ENCODE peak calls at places on chromosome 3, in four cellular contexts. One of them, this sample, is unnamed.

GRCh38 chr3:159830523-159831151 is 158.0 kb upstream of the IL12A start:
- DNase-seq in NCI-H2227 treated with DMSO at 0.1 percent for 48 hours: no peak
- DNase-seq in HT1080: peak
- DNase-seq in GDM1: peak
- DNase-seq in this sample: no peak

GRCh38 chr3:196660381-196661166 is 21.1 kb downstream of the NRROS start:
- DNase-seq in NCI-H2227 treated with DMSO at 0.1 percent for 48 hours: no peak
- DNase-seq in HT1080: no peak
- DNase-seq in GDM1: no peak
- DNase-seq in this sample: no peak

GRCh38 chr3:74420538-74421128 is 193.8 kb downstream of the CNTN3 start:
- DNase-seq in NCI-H2227 treated with DMSO at 0.1 percent for 48 hours: no peak
- DNase-seq in HT1080: no peak
- DNase-seq in GDM1: no peak
- DNase-seq in this sample: no peak

GRCh38 chr3:48434591-48435222 is 4.8 kb upstream of the PLXNB1 start:
- DNase-seq in NCI-H2227 treated with DMSO at 0.1 percent for 48 hours: no peak
- DNase-seq in HT1080: no peak
- DNase-seq in GDM1: no peak
- DNase-seq in this sample: no peak

GRCh38 chr3:64549869-64550268 is 137.9 kb downstream of the ADAMTS9 start:
- DNase-seq in NCI-H2227 treated with DMSO at 0.1 percent for 48 hours: no peak
- DNase-seq in HT1080: no peak
- DNase-seq in GDM1: no peak
- DNase-seq in this sample: no peak

GRCh38 chr3:105564546-105565288 is 198.0 kb downstream of the ALCAM start:
- DNase-seq in NCI-H2227 treated with DMSO at 0.1 percent for 48 hours: no peak
- DNase-seq in HT1080: no peak
- DNase-seq in GDM1: no peak
- DNase-seq in this sample: no peak

GRCh38 chr3:39154323-39155021 is 1.1 kb upstream of the CSRNP1 start:
- DNase-seq in NCI-H2227 treated with DMSO at 0.1 percent for 48 hours: no peak
- DNase-seq in HT1080: no peak
- DNase-seq in GDM1: no peak
- DNase-seq in this sample: no peak

GRCh38 chr3:193730498-193730897 is 137.5 kb downstream of the OPA1 start:
- DNase-seq in NCI-H2227 treated with DMSO at 0.1 percent for 48 hours: no peak
- DNase-seq in HT1080: no peak
- DNase-seq in GDM1: no peak
- DNase-seq in this sample: no peak

GRCh38 chr3:197600796-197601565 is 45.2 kb upstream of the BDH1 start:
- DNase-seq in NCI-H2227 treated with DMSO at 0.1 percent for 48 hours: no peak
- DNase-seq in HT1080: peak
- DNase-seq in GDM1: no peak
- DNase-seq in this sample: peak

GRCh38 chr3:150345021-150345538 is 63.0 kb upstream of the TSC22D2 start:
- DNase-seq in NCI-H2227 treated with DMSO at 0.1 percent for 48 hours: no peak
- DNase-seq in HT1080: peak
- DNase-seq in GDM1: no peak
- DNase-seq in this sample: peak

GRCh38 chr3:71989165-71989564 is 204.2 kb upstream of the PROK2 start:
- DNase-seq in NCI-H2227 treated with DMSO at 0.1 percent for 48 hours: no peak
- DNase-seq in HT1080: peak
- DNase-seq in GDM1: no peak
- DNase-seq in this sample: peak

GRCh38 chr3:143608966-143609365 is 239.3 kb downstream of the SLC9A9 start:
- DNase-seq in NCI-H2227 treated with DMSO at 0.1 percent for 48 hours: no peak
- DNase-seq in HT1080: no peak
- DNase-seq in GDM1: no peak
- DNase-seq in this sample: peak

GRCh38 chr3:12303532-12303931 is 14.7 kb downstream of the PPARG start:
- DNase-seq in NCI-H2227 treated with DMSO at 0.1 percent for 48 hours: no peak
- DNase-seq in HT1080: peak
- DNase-seq in GDM1: no peak
- DNase-seq in this sample: peak

GRCh38 chr3:12903881-12904280 is 62.5 kb upstream of the RPL32 start:
- DNase-seq in NCI-H2227 treated with DMSO at 0.1 percent for 48 hours: no peak
- DNase-seq in HT1080: no peak
- DNase-seq in GDM1: no peak
- DNase-seq in this sample: no peak

GRCh38 chr3:114194750-114195149 is 15.9 kb upstream of the DRD3 start:
- DNase-seq in NCI-H2227 treated with DMSO at 0.1 percent for 48 hours: no peak
- DNase-seq in HT1080: peak
- DNase-seq in GDM1: no peak
- DNase-seq in this sample: no peak

GRCh38 chr3:128275316-128276150 is 122.3 kb downstream of the EEFSEC start:
- DNase-seq in NCI-H2227 treated with DMSO at 0.1 percent for 48 hours: no peak
- DNase-seq in HT1080: no peak
- DNase-seq in GDM1: no peak
- DNase-seq in this sample: peak

GRCh38 chr3:16548721-16549120 is 35.2 kb upstream of the RFTN1 start:
- DNase-seq in NCI-H2227 treated with DMSO at 0.1 percent for 48 hours: no peak
- DNase-seq in HT1080: peak
- DNase-seq in GDM1: no peak
- DNase-seq in this sample: peak

GRCh38 chr3:159632847-159633246 is 355.8 kb upstream of the IL12A start:
- DNase-seq in NCI-H2227 treated with DMSO at 0.1 percent for 48 hours: no peak
- DNase-seq in HT1080: peak
- DNase-seq in GDM1: no peak
- DNase-seq in this sample: peak

GRCh38 chr3:17986393-17986816 is 244.0 kb upstream of the TBC1D5 start:
- DNase-seq in NCI-H2227 treated with DMSO at 0.1 percent for 48 hours: no peak
- DNase-seq in HT1080: no peak
- DNase-seq in GDM1: no peak
- DNase-seq in this sample: peak

GRCh38 chr3:66615643-66616301 is 115.0 kb upstream of the LRIG1 start:
- DNase-seq in NCI-H2227 treated with DMSO at 0.1 percent for 48 hours: no peak
- DNase-seq in HT1080: no peak
- DNase-seq in GDM1: no peak
- DNase-seq in this sample: no peak

GRCh38 chr3:35633332-35634124 is 5.8 kb upstream of the ARPP21 start:
- DNase-seq in NCI-H2227 treated with DMSO at 0.1 percent for 48 hours: no peak
- DNase-seq in HT1080: peak
- DNase-seq in GDM1: no peak
- DNase-seq in this sample: peak

GRCh38 chr3:43733459-43734384 is 43.0 kb downstream of the ABHD5 start:
- DNase-seq in NCI-H2227 treated with DMSO at 0.1 percent for 48 hours: no peak
- DNase-seq in HT1080: no peak
- DNase-seq in GDM1: no peak
- DNase-seq in this sample: peak

This sample was measured in bronchial epithelial cell.